ENCODE peak calls at places on chromosomes 1 and 21, in seven cellular contexts. P, Q, X, O, T, N and E are unnamed samples.
A peak's percentile ranks its signal among the peaks of the same experiment; 100 is the strongest.

GRCh38 chr21:45033791-45034555 is 40.4 kb upstream of the ADARB1 start:
- DNase-seq in P (no peak), Q (no peak), X (no peak), O (no peak), T (peak; percentile 76), N (no peak), E (no peak)

GRCh38 chr1:224041032-224041431 is 72.9 kb upstream of the FBXO28 start:
- DNase-seq in P (no peak), Q (no peak), X (no peak), O (no peak), T (no peak), N (no peak), E (no peak)

GRCh38 chr1:160971618-160972056 is 17.0 kb upstream of the ITLN2 start:
- DNase-seq in P (no peak), Q (no peak), X (no peak), O (peak; percentile 35), T (no peak), N (no peak), E (no peak)

GRCh38 chr21:46639489-46640386 is 4.3 kb downstream of the PRMT2 start:
- DNase-seq in P (no peak), Q (no peak), X (no peak), O (no peak), T (peak; percentile 35), N (peak; percentile 51), E (peak; percentile 56)

GRCh38 chr21:36596174-36596573 is 102.7 kb upstream of the SIM2 start:
- DNase-seq in P (no peak), Q (no peak), X (no peak), O (no peak), T (no peak), N (no peak), E (no peak)

GRCh38 chr21:45383111-45383614 is 21.8 kb upstream of the COL18A1 start:
- DNase-seq in P (peak; percentile 26), Q (no peak), X (no peak), O (peak; percentile 7), T (no peak), N (no peak), E (no peak)

GRCh38 chr1:201376464-201377374 is 761 bp downstream of the TNNT2 start:
- DNase-seq in P (no peak), Q (peak; percentile 64), X (no peak), O (peak; percentile 86), T (peak; percentile 54), N (no peak), E (peak; percentile 51)

GRCh38 chr1:118905206-118905605 is 82.9 kb downstream of the TBX15 start:
- DNase-seq in P (no peak), Q (no peak), X (no peak), O (no peak), T (no peak), N (no peak), E (no peak)

GRCh38 chr1:232962761-232963357 is 12.4 kb downstream of the NTPCR start:
- DNase-seq in P (no peak), Q (no peak), X (no peak), O (no peak), T (peak; percentile 25), N (no peak), E (no peak)

GRCh38 chr1:197958438-197958837 is 41.3 kb downstream of the LHX9 start:
- DNase-seq in P (no peak), Q (peak; percentile 48), X (no peak), O (no peak), T (no peak), N (no peak), E (no peak)

GRCh38 chr1:22689505-22689904 is 21.1 kb upstream of the EPHB2 start:
- DNase-seq in P (no peak), Q (no peak), X (no peak), O (no peak), T (peak; percentile 93), N (no peak), E (peak; percentile 97)

GRCh38 chr1:154878371-154879355 is 8.6 kb upstream of the KCNN3 start:
- DNase-seq in P (no peak), Q (peak; percentile 87), X (peak; percentile 51), O (peak; percentile 94), T (peak; percentile 66), N (peak; percentile 62), E (peak; percentile 75)

GRCh38 chr1:243495442-243496172 is 239.8 kb downstream of the SDCCAG8 start:
- DNase-seq in P (no peak), Q (no peak), X (no peak), O (no peak), T (peak; percentile 27), N (peak; percentile 91), E (no peak)

GRCh38 chr1:171150156-171150555 is 34.9 kb upstream of the FMO2 start:
- DNase-seq in P (no peak), Q (no peak), X (no peak), O (no peak), T (no peak), N (no peak), E (no peak)

GRCh38 chr1:215635827-215636226 is 68.7 kb downstream of the KCTD3 start:
- DNase-seq in P (no peak), Q (no peak), X (no peak), O (no peak), T (no peak), N (no peak), E (no peak)

GRCh38 chr1:105632342-105633196 is 1423.9 kb upstream of the PRMT6 start:
- DNase-seq in P (no peak), Q (no peak), X (no peak), O (no peak), T (no peak), N (no peak), E (no peak)

GRCh38 chr21:36664678-36665022 is 34.3 kb upstream of the SIM2 start:
- DNase-seq in P (no peak), Q (no peak), X (no peak), O (no peak), T (no peak), N (no peak), E (no peak)

GRCh38 chr1:158117854-158118691 is 62.6 kb upstream of the CD1D start:
- DNase-seq in P (peak; percentile 65), Q (peak; percentile 52), X (no peak), O (peak; percentile 87), T (peak; percentile 54), N (peak; percentile 7), E (peak; percentile 55)